ENCODE peak calls at places on chromosomes 11 and 22, in five cellular contexts. U is foreskin fibroblast, A is non-pigmented ciliary epithelial cell, R is left kidney, D is osteoblast. I is an unnamed sample.

GRCh38 chr11:67045314-67045713 is 11.3 kb upstream of the RHOD start:
- DNase-seq in R (no peak), A (peak), D (peak), U (peak), I (no peak)

GRCh38 chr11:62560566-62561103 is 13.1 kb downstream of the EEF1G start:
- DNase-seq in D (peak), A (peak), R (peak), U (peak), I (peak)

GRCh38 chr11:65411681-65412070 is 10.9 kb upstream of the NEAT1 start:
- DNase-seq in R (no peak), D (peak), A (no peak), U (no peak), I (no peak)

GRCh38 chr11:74714904-74715303 is 16.3 kb downstream of the CHRDL2 start:
- DNase-seq in R (no peak), D (no peak), U (no peak), A (no peak), I (no peak)

GRCh38 chr11:50186146-50186545 is 153.5 kb downstream of the OR4C45 start:
- DNase-seq in U (no peak), R (no peak), D (no peak), A (no peak), I (no peak)

GRCh38 chr11:11537871-11538270 is 83.9 kb downstream of the GALNT18 start:
- DNase-seq in A (no peak), U (no peak), R (no peak), D (no peak), I (no peak)

GRCh38 chr11:34346551-34346950 is 11.3 kb downstream of the ABTB2 start:
- DNase-seq in U (peak), D (peak), A (no peak), R (no peak), I (no peak)

GRCh38 chr11:32952421-32952820 is 59.8 kb downstream of the QSER1 start:
- DNase-seq in U (no peak), R (no peak), D (no peak), A (no peak), I (no peak)

GRCh38 chr11:93518081-93518480 is 25.1 kb downstream of the SMCO4 start:
- DNase-seq in D (no peak), A (no peak), U (no peak), R (no peak), I (no peak)

GRCh38 chr11:24239016-24239720 is 257.7 kb upstream of the LUZP2 start:
- DNase-seq in R (peak), A (peak), U (peak), D (no peak), I (peak)

GRCh38 chr11:76782526-76783293 is 446 bp upstream of the TSKU start:
- DNase-seq in D (peak), R (peak), U (peak), A (peak), I (peak)

GRCh38 chr11:84543367-84544159 is 1083.6 kb downstream of the DLG2 start:
- DNase-seq in R (peak), D (no peak), U (no peak), A (no peak), I (no peak)

GRCh38 chr22:37623075-37624016 is 14.7 kb downstream of the GGA1 start:
- DNase-seq in A (no peak), R (peak), D (peak), U (peak), I (no peak)

GRCh38 chr22:42399315-42400271 is 32.6 kb downstream of the NFAM1 start:
- DNase-seq in D (no peak), U (peak), A (no peak), R (peak), I (no peak)

GRCh38 chr11:35288817-35289541 is 130.4 kb downstream of the SLC1A2 start:
- DNase-seq in U (peak), R (no peak), D (no peak), A (peak), I (peak)

GRCh38 chr11:14237333-14237988 is 121.5 kb downstream of the RRAS2 start:
- DNase-seq in D (no peak), A (no peak), U (no peak), R (no peak), I (no peak)

GRCh38 chr11:100629671-100630070 is 57.4 kb upstream of the ARHGAP42 start:
- DNase-seq in U (no peak), A (no peak), D (no peak), R (no peak), I (no peak)

GRCh38 chr11:10379022-10379421 is 74.1 kb downstream of the ADM start:
- DNase-seq in A (no peak), U (peak), R (peak), D (no peak), I (no peak)

GRCh38 chr11:4178813-4179662 is 84.4 kb downstream of the RRM1 start:
- DNase-seq in U (no peak), R (no peak), D (peak), A (no peak), I (no peak)

GRCh38 chr11:13215157-13215556 is 62.4 kb upstream of the BMAL1 start:
- DNase-seq in D (no peak), U (peak), R (no peak), A (no peak), I (peak)

GRCh38 chr11:114183041-114183511 is 113.1 kb upstream of the NNMT start:
- DNase-seq in A (no peak), U (peak), D (no peak), R (peak), I (no peak)

GRCh38 chr11:19239039-19239438 is 1.7 kb downstream of the E2F8 start:
- DNase-seq in D (no peak), A (no peak), R (no peak), U (no peak), I (no peak)

GRCh38 chr11:128497057-128497957 is 90.1 kb downstream of the ETS1 start:
- DNase-seq in D (peak), A (peak), R (peak), U (peak), I (peak)

GRCh38 chr11:63371396-63371795 is 1.8 kb downstream of the SLC22A9 start:
- DNase-seq in D (no peak), R (no peak), U (no peak), A (no peak), I (no peak)

GRCh38 chr22:44091021-44091721 is 67.1 kb downstream of the PARVB start:
- DNase-seq in U (no peak), D (peak), A (no peak), R (peak), I (no peak)

GRCh38 chr11:125949271-125950177 is 3.7 kb downstream of the VSIG10L2 start:
- DNase-seq in R (no peak), U (no peak), A (no peak), D (peak), I (no peak)

GRCh38 chr11:134074346-134074745 is 5.5 kb downstream of the JAM3 start:
- DNase-seq in U (peak), R (no peak), A (no peak), D (no peak), I (no peak)

GRCh38 chr11:86041975-86042378 is 26.9 kb downstream of the PICALM start:
- DNase-seq in R (peak), U (peak), A (peak), D (peak), I (peak)

GRCh38 chr11:71997594-71997993 is 1.1 kb upstream of the IL18BP start:
- DNase-seq in R (no peak), A (no peak), D (no peak), U (no peak), I (no peak)

GRCh38 chr11:94473177-94473799 is 20.4 kb downstream of the MRE11 start:
- DNase-seq in D (no peak), A (no peak), U (no peak), R (no peak), I (no peak)

GRCh38 chr22:47357086-47357485 is 594.6 kb downstream of the TBC1D22A start:
- DNase-seq in R (no peak), A (no peak), U (no peak), D (no peak), I (no peak)

GRCh38 chr11:133903875-133904817 is 52.6 kb downstream of the IGSF9B start:
- DNase-seq in D (no peak), U (no peak), A (no peak), R (no peak), I (no peak)

GRCh38 chr11:112822478-112823274 is 138.5 kb upstream of the NCAM1 start:
- DNase-seq in R (peak), A (no peak), U (no peak), D (no peak), I (no peak)

GRCh38 chr22:37260939-37261338 is 16.9 kb upstream of the RAC2 start:
- DNase-seq in R (peak), D (peak), U (peak), A (no peak), I (no peak)

GRCh38 chr22:28706845-28707244 is 27.2 kb upstream of the TTC28 start:
- DNase-seq in A (no peak), R (peak), D (no peak), U (no peak), I (no peak)

GRCh38 chr11:134819026-134819425 is 407.0 kb upstream of the B3GAT1 start:
- DNase-seq in D (no peak), U (no peak), A (no peak), R (peak), I (no peak)

GRCh38 chr22:46105494-46106278 is 44.6 kb upstream of the PPARA start:
- DNase-seq in R (peak), A (no peak), D (peak), U (peak), I (no peak)

I was measured in HS-5.